ENCODE peak calls at places on chromosomes 11 and 22, in six cellular contexts. B, V, S, T, F and H are unnamed samples. For H3K27me3, the result is how much of the 10 kb centered on the place peaks cover.

GRCh38 chr11:15985127-15985862 is 371.1 kb downstream of the SOX6 start:
- DNase-seq in B (no peak), V (no peak), S (no peak), T (no peak), F (no peak), H (no peak)

GRCh38 chr11:71185411-71185810 is 67.0 kb downstream of the SHANK2 start:
- DNase-seq in B (no peak), V (no peak), S (no peak), T (no peak), F (no peak), H (no peak)

GRCh38 chr22:23291806-23292452 is 111.6 kb downstream of the BCR start:
- DNase-seq in B (no peak), V (no peak), S (no peak), T (no peak), F (no peak), H (peak)

GRCh38 chr11:19555266-19555665 is 157.4 kb upstream of the NAV2 start:
- DNase-seq in B (no peak), V (no peak), S (no peak), T (no peak), F (no peak), H (no peak)

GRCh38 chr22:17257578-17257977 is 38.3 kb upstream of the ADA2 start:
- DNase-seq in B (no peak), V (no peak), S (no peak), T (no peak), F (no peak), H (no peak)

GRCh38 chr11:120875986-120876385 is 147.9 kb upstream of the TBCEL start:
- DNase-seq in B (no peak), V (no peak), S (no peak), T (no peak), F (no peak), H (no peak)

GRCh38 chr11:23212829-23213228 is 352.6 kb upstream of the CCDC179 start:
- DNase-seq in B (no peak), V (no peak), S (no peak), T (no peak), F (no peak), H (no peak)

GRCh38 chr11:130211781-130212401 is 52.3 kb downstream of the ST14 start:
- DNase-seq in B (no peak), V (no peak), S (no peak), T (no peak), F (peak), H (no peak)

GRCh38 chr11:69102732-69103615 is 52.8 kb upstream of the SMIM38 start:
- DNase-seq in B (no peak), V (peak), S (peak), T (no peak), F (no peak), H (no peak)

GRCh38 chr11:107740256-107740655 is 28.4 kb upstream of the SLN start:
- DNase-seq in B (no peak), V (no peak), S (no peak), T (no peak), F (no peak), H (peak)

GRCh38 chr11:30853470-30853869 is 267.3 kb upstream of the MPPED2 start:
- DNase-seq in B (no peak), V (no peak), S (no peak), T (no peak), F (no peak), H (no peak)

GRCh38 chr11:128879817-128880216 is 11.3 kb upstream of the KCNJ5 start:
- DNase-seq in B (no peak), V (no peak), S (peak), T (no peak), F (no peak), H (no peak)

GRCh38 chr11:6734616-6735015 is 37.2 kb downstream of the OR2AG2 start:
- DNase-seq in B (no peak), V (no peak), S (no peak), T (no peak), F (no peak), H (no peak)

GRCh38 chr22:30948930-30949342 is 19.6 kb downstream of the MORC2 start:
- DNase-seq in B (no peak), V (peak), S (peak), T (peak), F (no peak), H (peak)

GRCh38 chr11:77151804-77152513 is 23.9 kb downstream of the MYO7A start:
- DNase-seq in B (no peak), V (no peak), S (no peak), T (peak), F (no peak), H (no peak)

GRCh38 chr11:106187860-106188456 is 110.5 kb downstream of the AASDHPPT start:
- DNase-seq in B (no peak), V (no peak), S (peak), T (no peak), F (no peak), H (peak)

GRCh38 chr11:106186630-106187029 is 109.2 kb downstream of the AASDHPPT start:
- DNase-seq in B (no peak), V (peak), S (no peak), T (no peak), F (no peak), H (no peak)
- H3K4me3 ChIP-seq in B (no peak), V (no peak), S (no peak), T (no peak), F (no peak), H (no peak)

GRCh38 chr22:45978275-45978713 is 1.3 kb upstream of the WNT7B start:
- DNase-seq in B (peak), V (no peak), S (no peak), T (no peak), F (no peak), H (no peak)

GRCh38 chr22:45977551-45978274 is 751 bp upstream of the WNT7B start:
- DNase-seq in B (peak), V (peak), S (peak), T (peak), F (peak), H (peak)

GRCh38 chr22:45975266-45976161 is 1.4 kb downstream of the WNT7B start:
- DNase-seq in B (no peak), V (no peak), S (peak), T (no peak), F (no peak), H (peak)

GRCh38 chr22:45977003-45977395 is at the start of gene WNT7B:
- DNase-seq in B (no peak), V (no peak), S (peak), T (no peak), F (no peak), H (peak)

DNA sequence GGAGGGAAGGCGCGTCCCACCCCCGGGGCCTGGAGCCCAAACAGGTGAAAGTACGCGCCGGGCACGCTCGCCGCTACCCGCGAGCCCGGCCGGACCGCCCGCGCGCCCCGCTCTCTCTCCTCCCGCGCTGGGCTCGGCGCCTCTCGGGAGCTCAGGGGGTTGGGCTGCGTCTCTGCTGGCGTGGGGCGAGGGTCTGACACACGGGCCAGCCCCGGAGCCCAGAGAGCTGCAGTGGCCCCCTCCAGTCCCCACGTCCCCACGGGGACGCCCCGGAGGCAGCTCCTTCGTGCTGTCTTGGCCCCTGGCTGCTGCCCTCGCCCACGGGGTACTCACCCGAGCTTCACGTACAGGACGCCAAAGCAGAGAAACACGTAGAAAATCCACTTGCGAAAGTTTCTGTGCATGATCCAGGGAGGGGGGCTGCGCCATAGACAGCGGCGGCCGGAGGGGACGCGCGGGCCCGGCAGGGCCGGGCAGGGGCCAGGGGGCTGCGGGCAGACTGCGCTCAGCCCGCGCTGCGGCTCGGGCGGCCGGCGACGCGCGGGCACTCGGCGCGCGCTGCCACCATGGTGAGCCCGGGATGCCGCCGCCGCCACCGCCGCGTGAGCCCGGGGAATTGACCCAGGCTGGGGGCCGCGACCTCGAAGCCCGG is 485 bp downstream of the WNT7B start:
- DNase-seq in B (no peak), V (peak), S (no peak), T (no peak), F (no peak), H (peak)
- H3K27me3 ChIP-seq in B (half or more), V (half or more), S (half or more), T (half or more), F (half or more), H (under half)

DNA sequence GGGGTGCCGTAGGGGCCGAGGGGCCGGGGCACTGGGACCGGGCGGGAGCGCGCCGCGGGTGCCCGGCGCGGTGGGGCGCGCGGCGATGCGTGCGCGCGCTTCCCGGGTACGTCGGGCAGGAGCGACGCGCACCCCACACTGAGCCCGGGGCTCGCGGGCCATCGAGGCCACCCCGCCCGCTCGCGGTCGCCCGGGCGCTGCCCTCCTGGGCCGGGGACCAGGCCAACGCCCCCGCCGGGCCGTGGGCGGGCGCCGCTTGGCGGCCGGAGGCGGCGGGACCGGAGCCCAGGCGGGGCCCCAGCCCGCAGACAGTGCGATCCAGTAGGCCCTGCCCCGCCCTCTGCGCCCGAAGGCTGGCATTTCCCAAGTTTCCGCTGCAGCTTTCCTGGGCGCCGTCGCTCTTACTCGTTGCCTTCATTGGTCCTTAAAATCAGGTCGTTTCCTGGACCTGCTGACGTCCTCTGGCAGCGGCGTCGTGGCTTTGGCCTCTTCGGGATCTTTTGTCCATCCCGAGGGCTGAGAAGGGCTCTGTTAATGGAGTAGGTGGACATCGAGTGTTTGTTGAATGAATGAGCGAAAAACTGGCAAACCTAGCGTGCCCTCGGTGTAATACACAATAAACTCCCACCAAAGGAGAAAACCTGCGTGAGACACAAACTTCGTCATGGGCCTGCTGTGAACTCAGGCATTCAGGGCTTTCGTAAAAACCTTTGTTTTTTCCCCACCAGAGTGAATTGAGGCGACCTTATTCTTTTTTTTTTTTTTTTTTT is 638 bp downstream of the PARVA start:
- DNase-seq in B (peak), V (peak), S (peak), T (peak), F (peak), H (peak)
- H2BK5ac ChIP-seq in B (peak), V (peak), S (peak), T (peak), F (peak), H (peak)

GRCh38 chr22:38049812-38050619 is 7.2 kb upstream of the PICK1 start:
- DNase-seq in B (no peak), V (no peak), S (no peak), T (no peak), F (no peak), H (no peak)
- H3K4me3 ChIP-seq in B (peak), V (no peak), S (no peak), T (no peak), F (no peak), H (no peak)

GRCh38 chr22:37413546-37413945 is 13.7 kb downstream of the ELFN2 start:
- DNase-seq in B (no peak), V (no peak), S (no peak), T (no peak), F (no peak), H (no peak)

GRCh38 chr22:37414288-37414687 is 13.0 kb downstream of the ELFN2 start:
- DNase-seq in B (no peak), V (no peak), S (no peak), T (no peak), F (no peak), H (no peak)

GRCh38 chr22:37416389-37416788 is 10.9 kb downstream of the ELFN2 start:
- DNase-seq in B (no peak), V (no peak), S (no peak), T (no peak), F (no peak), H (no peak)

GRCh38 chr22:37416806-37417205 is 10.5 kb downstream of the ELFN2 start:
- DNase-seq in B (no peak), V (no peak), S (no peak), T (no peak), F (no peak), H (no peak)

DNA sequence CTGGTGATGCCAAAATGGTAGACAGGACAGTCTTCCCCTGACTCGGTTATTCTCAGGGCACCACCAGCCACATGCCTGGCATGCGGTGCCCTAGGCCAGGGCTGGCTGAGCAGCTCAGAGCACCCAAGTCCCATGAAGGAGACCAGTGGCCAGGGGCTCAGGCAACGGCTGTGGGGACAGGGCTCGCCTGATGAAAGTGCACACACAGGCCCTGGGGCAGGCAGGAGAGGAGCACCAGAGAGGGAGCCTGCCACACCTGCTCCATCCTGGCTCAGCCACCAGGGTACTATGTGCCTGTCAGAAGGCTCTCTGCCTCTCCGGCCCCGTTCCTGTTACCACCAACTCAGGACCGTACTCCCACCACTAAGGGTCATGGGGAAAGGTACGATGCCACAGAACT is 12.1 kb downstream of the ELFN2 start:
- DNase-seq in B (no peak), V (no peak), S (no peak), T (no peak), F (no peak), H (no peak)
- H3K27me3 ChIP-seq in B (under half), V (half or more), S (under half), T (under half), F (under half), H (under half)

GRCh38 chr11:65478411-65479183 is 20.2 kb upstream of the MALAT1 start:
- DNase-seq in B (no peak), V (no peak), S (no peak), T (peak), F (no peak), H (peak)

GRCh38 chr11:65476632-65477270 is 22.1 kb upstream of the MALAT1 start:
- DNase-seq in B (no peak), V (peak), S (no peak), T (no peak), F (no peak), H (no peak)

GRCh38 chr11:65473275-65473860 is 25.5 kb upstream of the MALAT1 start:
- DNase-seq in B (no peak), V (no peak), S (no peak), T (peak), F (no peak), H (peak)

GRCh38 chr11:65479184-65480145 is 19.4 kb upstream of the MALAT1 start:
- DNase-seq in B (no peak), V (peak), S (peak), T (peak), F (peak), H (no peak)

GRCh38 chr11:65477271-65478029 is 21.4 kb upstream of the MALAT1 start:
- DNase-seq in B (peak), V (peak), S (peak), T (peak), F (peak), H (peak)
- H2BK5ac ChIP-seq in B (peak), V (peak), S (peak), T (peak), F (peak), H (peak)